ENCODE peak calls at places on chromosomes 7 and 10, in eight cellular contexts. K, Y, D, E, A, F, N and T are unnamed samples.

GRCh38 chr10:101162677-101163076 is 31.6 kb downstream of the TLX1 start:
- DNase-seq in K (no peak), A (no peak), F (no peak), E (no peak), Y (no peak), N (no peak), D (no peak), T (no peak)

GRCh38 chr7:54743580-54743979 is 15.4 kb downstream of the SEC61G start:
- DNase-seq in Y (no peak), K (peak), E (no peak), F (no peak), N (no peak), A (no peak), D (no peak), T (no peak)

GRCh38 chr7:108014747-108015682 is 12.1 kb upstream of the LAMB1 start:
- DNase-seq in F (no peak), D (no peak), Y (no peak), A (no peak), K (no peak), N (no peak), E (no peak), T (no peak)

GRCh38 chr7:71186535-71186934 is 54.6 kb downstream of the GALNT17 start:
- DNase-seq in K (no peak), F (no peak), E (no peak), A (no peak), D (no peak), N (no peak), Y (no peak), T (no peak)

GRCh38 chr10:130372866-130373265 is 236.7 kb downstream of the GLRX3 start:
- DNase-seq in Y (no peak), E (no peak), F (no peak), K (no peak), N (no peak), D (no peak), A (no peak), T (no peak)

GRCh38 chr10:96275685-96276418 is 4.5 kb upstream of the BLNK start:
- DNase-seq in N (no peak), E (no peak), F (no peak), A (no peak), D (peak), K (no peak), Y (no peak), T (no peak)

GRCh38 chr7:41796331-41796730 is 93.4 kb upstream of the INHBA start:
- DNase-seq in E (no peak), F (no peak), Y (no peak), A (no peak), N (no peak), K (no peak), D (no peak), T (no peak)

GRCh38 chr7:33624172-33624571 is 281.2 kb upstream of the BMPER start:
- DNase-seq in D (no peak), E (no peak), N (no peak), K (no peak), A (no peak), Y (no peak), F (no peak), T (no peak)

GRCh38 chr10:50469288-50469687 is 154.5 kb downstream of the SGMS1 start:
- DNase-seq in A (no peak), E (no peak), K (no peak), Y (no peak), F (no peak), D (no peak), N (no peak), T (no peak)

GRCh38 chr7:20152511-20152910 is 64.7 kb downstream of the MACC1 start:
- DNase-seq in A (no peak), Y (no peak), N (no peak), E (no peak), K (no peak), D (no peak), F (no peak), T (no peak)

GRCh38 chr10:99329891-99330674 is 927 bp downstream of the CNNM1 start:
- DNase-seq in D (no peak), Y (no peak), E (peak), F (peak), A (no peak), N (no peak), K (peak), T (no peak)

GRCh38 chr10:76942556-76943416 is 694.8 kb downstream of the KCNMA1 start:
- DNase-seq in K (no peak), A (no peak), D (no peak), N (no peak), Y (no peak), F (no peak), E (no peak), T (no peak)

GRCh38 chr7:8092140-8092539 is 123.5 kb downstream of the GLCCI1 start:
- DNase-seq in N (no peak), F (no peak), E (no peak), Y (no peak), A (no peak), D (no peak), K (no peak), T (no peak)

GRCh38 chr7:151803841-151804240 is 73.1 kb downstream of the PRKAG2 start:
- DNase-seq in D (no peak), E (no peak), Y (no peak), A (no peak), K (no peak), N (no peak), F (no peak), T (no peak)

GRCh38 chr7:12690041-12690878 is 2.8 kb downstream of the ARL4A start:
- DNase-seq in A (no peak), K (peak), Y (no peak), D (no peak), F (no peak), E (no peak), N (no peak), T (no peak)

GRCh38 chr7:132387596-132387995 is 188.7 kb downstream of the PLXNA4 start:
- DNase-seq in A (no peak), Y (no peak), K (no peak), F (no peak), E (no peak), N (no peak), D (no peak), T (no peak)

GRCh38 chr10:114367041-114367675 is 37.1 kb downstream of the AFAP1L2 start:
- DNase-seq in N (no peak), K (no peak), A (no peak), D (no peak), F (no peak), Y (no peak), E (no peak), T (no peak)

GRCh38 chr10:98921381-98921780 is 314.3 kb downstream of the HPSE2 start:
- DNase-seq in Y (no peak), A (no peak), K (no peak), F (no peak), N (no peak), D (no peak), E (no peak), T (no peak)

GRCh38 chr10:120983721-120984120 is 132.6 kb downstream of the WDR11 start:
- DNase-seq in F (no peak), Y (no peak), D (no peak), N (no peak), K (no peak), E (no peak), A (no peak), T (no peak)

GRCh38 chr7:98995523-98996161 is 117.3 kb downstream of the TRRAP start:
- DNase-seq in E (no peak), K (no peak), A (no peak), F (no peak), D (no peak), Y (no peak), N (no peak), T (no peak)

GRCh38 chr7:32227746-32228145 is 157.5 kb upstream of the PDE1C start:
- DNase-seq in D (no peak), N (no peak), E (no peak), Y (no peak), K (no peak), F (no peak), A (no peak), T (no peak)

GRCh38 chr7:30970594-30971094 is 6.9 kb downstream of the GHRHR start:
- DNase-seq in Y (no peak), K (no peak), A (no peak), E (no peak), N (no peak), F (no peak), D (no peak), T (no peak)

GRCh38 chr7:142795339-142795863 is 24.6 kb downstream of the PRSS2 start:
- DNase-seq in D (no peak), N (no peak), E (no peak), K (no peak), A (no peak), Y (no peak), F (peak), T (no peak)

GRCh38 chr7:38310601-38311057 is 37.2 kb upstream of the TARP start:
- DNase-seq in N (no peak), F (no peak), Y (no peak), E (no peak), A (no peak), K (no peak), D (no peak), T (no peak)

GRCh38 chr7:21077602-21078001 is 290.9 kb upstream of the SP8 start:
- DNase-seq in N (no peak), Y (no peak), D (no peak), K (no peak), E (no peak), A (no peak), F (no peak), T (no peak)

GRCh38 chr10:75397571-75397921 is 4.0 kb downstream of the ZNF503 start:
- DNase-seq in E (peak), F (no peak), D (no peak), K (no peak), N (no peak), A (no peak), Y (no peak), T (no peak)

GRCh38 chr10:123101844-123102243 is 33.9 kb upstream of the HMX3 start:
- DNase-seq in Y (no peak), E (no peak), K (no peak), F (no peak), N (no peak), D (no peak), A (no peak), T (no peak)

GRCh38 chr10:107740962-107741690 is 576.6 kb upstream of the SORCS1 start:
- DNase-seq in Y (no peak), N (no peak), D (no peak), E (no peak), F (no peak), K (no peak), A (no peak), T (no peak)

GRCh38 chr7:158164101-158165095 is 423.2 kb downstream of the PTPRN2 start:
- DNase-seq in Y (no peak), F (no peak), N (no peak), A (no peak), K (no peak), D (no peak), E (no peak), T (no peak)

GRCh38 chr7:2936301-2936700 is 92.2 kb upstream of the GNA12 start:
- DNase-seq in Y (no peak), D (no peak), K (no peak), A (no peak), E (no peak), N (no peak), F (no peak), T (no peak)

GRCh38 chr10:51699145-51699474 is 285 bp downstream of the CSTF2T start:
- DNase-seq in A (no peak), E (no peak), Y (no peak), N (no peak), D (no peak), K (no peak), F (peak), T (no peak)

GRCh38 chr10:14466256-14466655 is 135.5 kb upstream of the FRMD4A start:
- DNase-seq in K (no peak), D (no peak), N (no peak), Y (no peak), A (no peak), F (no peak), E (no peak), T (no peak)

GRCh38 chr7:123437447-123437995 is 96.9 kb downstream of the IQUB start:
- DNase-seq in E (no peak), F (no peak), K (no peak), N (no peak), A (no peak), Y (no peak), D (no peak), T (no peak)

GRCh38 chr10:35425596-35425995 is 89.3 kb downstream of the CCNY start:
- DNase-seq in A (no peak), K (no peak), Y (no peak), F (no peak), D (no peak), E (no peak), N (no peak), T (no peak)

GRCh38 chr7:135659159-135659837 is 3.0 kb upstream of the STMP1 start:
- DNase-seq in K (no peak), Y (no peak), A (no peak), N (no peak), D (no peak), F (no peak), E (no peak), T (no peak)